ENCODE peak calls at places on chromosomes 11 and 22, in six cellular contexts. Y, C, I, R, A and W are unnamed samples.

GRCh38 chr22:21865041-21865440 is 2.4 kb downstream of the MAPK1 start:
- DNase-seq in Y (no peak), C (no peak), I (no peak), R (peak), A (peak), W (peak)

GRCh38 chr22:24503851-24504170 is 8.7 kb downstream of the UPB1 start:
- DNase-seq in Y (no peak), C (no peak), I (peak), R (no peak), A (no peak), W (no peak)

GRCh38 chr11:67194096-67194495 is 72.2 kb upstream of the GRK2 start:
- DNase-seq in Y (no peak), C (no peak), I (no peak), R (no peak), A (no peak), W (no peak)

GRCh38 chr11:65977621-65978390 is 16.3 kb downstream of the SART1 start:
- DNase-seq in Y (no peak), C (no peak), I (no peak), R (no peak), A (no peak), W (no peak)

GRCh38 chr11:94525933-94526332 is 13.7 kb downstream of the C11orf97 start:
- DNase-seq in Y (no peak), C (no peak), I (no peak), R (peak), A (peak), W (peak)

GRCh38 chr11:28114731-28115130 is 6.5 kb downstream of the METTL15 start:
- DNase-seq in Y (no peak), C (no peak), I (no peak), R (no peak), A (no peak), W (no peak)

GRCh38 chr22:39904864-39905263 is 4.0 kb downstream of the GRAP2 start:
- DNase-seq in Y (no peak), C (no peak), I (no peak), R (no peak), A (no peak), W (no peak)

GRCh38 chr11:78313181-78313788 is 104.3 kb downstream of the GAB2 start:
- DNase-seq in Y (no peak), C (no peak), I (no peak), R (peak), A (peak), W (peak)

GRCh38 chr22:39534591-39535301 is 2.2 kb upstream of the RPS19BP1 start:
- DNase-seq in Y (peak), C (peak), I (no peak), R (peak), A (peak), W (peak)

GRCh38 chr11:70281114-70281729 is 10.7 kb downstream of the PPFIA1 start:
- DNase-seq in Y (no peak), C (no peak), I (peak), R (peak), A (peak), W (peak)

GRCh38 chr22:48434156-48434867 is 1393.4 kb downstream of the BRD1 start:
- DNase-seq in Y (no peak), C (no peak), I (peak), R (no peak), A (no peak), W (no peak)

GRCh38 chr22:18021431-18021830 is 2.9 kb downstream of the MICAL3 start:
- DNase-seq in Y (no peak), C (no peak), I (peak), R (no peak), A (no peak), W (no peak)

GRCh38 chr11:12724301-12725046 is 50.3 kb downstream of the TEAD1 start:
- DNase-seq in Y (no peak), C (no peak), I (no peak), R (peak), A (peak), W (peak)

GRCh38 chr22:23275751-23276150 is 95.4 kb downstream of the BCR start:
- DNase-seq in Y (no peak), C (no peak), I (no peak), R (no peak), A (no peak), W (no peak)

GRCh38 chr11:88480217-88480616 is 142.7 kb upstream of the CTSC start:
- DNase-seq in Y (no peak), C (no peak), I (no peak), R (peak), A (peak), W (peak)

GRCh38 chr11:86990520-86990919 is 35.3 kb upstream of the FZD4 start:
- DNase-seq in Y (no peak), C (no peak), I (no peak), R (peak), A (peak), W (peak)

GRCh38 chr11:73376803-73377629 is 817 bp downstream of the RELT start:
- DNase-seq in Y (peak), C (no peak), I (no peak), R (peak), A (peak), W (peak)

GRCh38 chr22:22928666-22929380 is 41.2 kb downstream of the IGLL5 start:
- DNase-seq in Y (no peak), C (no peak), I (no peak), R (peak), A (peak), W (peak)

GRCh38 chr11:17387811-17388210 is 648 bp downstream of the KCNJ11 start:
- DNase-seq in Y (no peak), C (no peak), I (no peak), R (no peak), A (no peak), W (no peak)

GRCh38 chr22:22408731-22409696 is 99.5 kb downstream of the ZNF280B start:
- DNase-seq in Y (peak), C (no peak), I (no peak), R (peak), A (peak), W (peak)

DNA sequence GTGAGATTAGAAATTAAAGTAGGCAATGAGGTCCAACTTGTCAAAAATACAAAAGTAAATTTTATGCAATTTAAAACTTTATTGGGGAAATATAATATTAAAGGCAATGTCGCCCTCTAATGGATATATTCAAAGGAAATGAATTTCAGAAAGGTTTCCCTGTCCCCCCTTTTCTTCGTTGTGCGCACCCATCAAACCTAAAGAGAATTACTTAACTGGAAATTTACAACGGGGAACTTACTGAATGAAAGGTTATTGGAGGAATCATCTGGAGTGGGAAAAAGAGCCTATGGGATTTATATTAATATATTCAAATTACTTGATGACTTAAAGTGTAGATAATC is 1.7 kb upstream of the ABTB2 start:
- DNase-seq in Y (no peak), C (no peak), I (no peak), R (no peak), A (no peak), W (no peak)
- TF ChIP-seq CTCF in Y (peak), C (peak), I (peak), R (no peak), A (no peak), W (no peak)

GRCh38 chr11:47132490-47132889 is 44.2 kb downstream of the ARFGAP2 start:
- DNase-seq in Y (no peak), C (no peak), I (no peak), R (no peak), A (no peak), W (no peak)
- TF ChIP-seq CTCF in Y (no peak), C (no peak), I (no peak), R (no peak), A (no peak), W (no peak)

DNA sequence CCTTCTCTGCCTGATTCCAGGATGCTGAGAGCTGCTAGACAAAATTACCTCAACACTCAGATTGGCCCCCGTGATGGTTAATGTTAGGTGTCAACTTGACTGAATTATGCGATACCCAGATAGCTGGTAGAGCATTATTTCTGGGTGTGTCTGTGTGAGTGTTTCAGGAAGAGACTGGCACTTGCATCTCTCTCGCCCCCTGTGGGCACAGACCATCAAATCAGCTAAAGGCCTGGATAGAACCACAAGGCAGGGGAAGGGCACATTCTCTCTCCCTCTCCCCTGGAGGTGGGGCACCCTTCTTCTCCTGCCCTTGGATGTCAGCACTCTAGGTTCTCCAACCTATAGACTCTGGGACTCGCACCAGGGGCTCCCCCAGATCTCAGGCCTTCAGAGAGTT is 79.7 kb downstream of the KIRREL3 start:
- DNase-seq in Y (no peak), C (no peak), I (no peak), R (no peak), A (no peak), W (no peak)
- TF ChIP-seq CTCF in Y (no peak), C (no peak), I (peak), R (no peak), A (no peak), W (no peak)

GRCh38 chr22:41504397-41504796 is 35.5 kb downstream of the ACO2 start:
- DNase-seq in Y (no peak), C (no peak), I (no peak), R (no peak), A (no peak), W (peak)

GRCh38 chr22:41499624-41500280 is 30.8 kb downstream of the ACO2 start:
- DNase-seq in Y (no peak), C (no peak), I (no peak), R (no peak), A (no peak), W (no peak)

GRCh38 chr22:41498322-41498721 is 29.4 kb downstream of the ACO2 start:
- DNase-seq in Y (no peak), C (no peak), I (no peak), R (no peak), A (no peak), W (peak)

GRCh38 chr22:41500303-41500702 is 31.4 kb downstream of the ACO2 start:
- DNase-seq in Y (no peak), C (no peak), I (no peak), R (no peak), A (no peak), W (no peak)

GRCh38 chr22:41501209-41501608 is 32.3 kb downstream of the ACO2 start:
- DNase-seq in Y (no peak), C (no peak), I (no peak), R (no peak), A (no peak), W (no peak)
- TF ChIP-seq CTCF in Y (no peak), C (peak), I (peak), R (peak), A (peak), W (peak)

GRCh38 chr22:20550057-20550817 is 42.8 kb downstream of the MED15 start:
- DNase-seq in Y (no peak), C (no peak), I (no peak), R (no peak), A (no peak), W (no peak)

GRCh38 chr22:20550851-20551744 is 43.7 kb downstream of the MED15 start:
- DNase-seq in Y (no peak), C (no peak), I (peak), R (peak), A (peak), W (peak)

GRCh38 chr22:20552450-20552894 is 45.1 kb downstream of the MED15 start:
- DNase-seq in Y (no peak), C (no peak), I (peak), R (no peak), A (peak), W (peak)

GRCh38 chr22:20552913-20553401 is 45.5 kb downstream of the MED15 start:
- DNase-seq in Y (no peak), C (no peak), I (peak), R (no peak), A (peak), W (peak)

GRCh38 chr22:20551805-20552449 is 44.5 kb downstream of the MED15 start:
- DNase-seq in Y (no peak), C (no peak), I (peak), R (no peak), A (peak), W (peak)
- TF ChIP-seq CTCF in Y (no peak), C (peak), I (peak), R (peak), A (peak), W (peak)

GRCh38 chr22:31872209-31872608 is 72.1 kb upstream of the YWHAH start:
- DNase-seq in Y (no peak), C (no peak), I (no peak), R (no peak), A (peak), W (no peak)
- TF ChIP-seq CTCF in Y (no peak), C (no peak), I (peak), R (peak), A (peak), W (peak)